ENCODE peak calls at places on chromosomes 12 and 14, in nine cellular contexts. One of them, this sample, is unnamed.

GRCh38 chr14:60656755-60657608 is 7.7 kb upstream of the SIX1 start:
- DNase-seq in prostate gland: peak; percentile 69
- DNase-seq in transverse colon: peak; percentile 50
- DNase-seq in Peyer's patch: peak; percentile 56
- DNase-seq in tibial nerve: no peak
- DNase-seq in A549: peak; percentile 43
- DNase-seq in spleen: peak; percentile 90
- DNase-seq in ovary: peak; percentile 49
- DNase-seq in heart left ventricle: no peak
- DNase-seq in this sample: peak; percentile 31

GRCh38 chr12:81683881-81684280 is 75.3 kb downstream of the PPFIA2 start:
- DNase-seq in prostate gland: no peak
- DNase-seq in transverse colon: no peak
- DNase-seq in Peyer's patch: no peak
- DNase-seq in tibial nerve: no peak
- DNase-seq in A549: no peak
- DNase-seq in spleen: no peak
- DNase-seq in ovary: no peak
- DNase-seq in heart left ventricle: no peak
- DNase-seq in this sample: no peak

GRCh38 chr12:132146098-132146497 is 1.8 kb downstream of the NOC4L start:
- DNase-seq in prostate gland: no peak
- DNase-seq in transverse colon: no peak
- DNase-seq in Peyer's patch: peak; percentile 19
- DNase-seq in tibial nerve: no peak
- DNase-seq in A549: no peak
- DNase-seq in spleen: no peak
- DNase-seq in ovary: no peak
- DNase-seq in heart left ventricle: no peak
- DNase-seq in this sample: peak; percentile 7

GRCh38 chr14:52948836-52949235 is 2.0 kb downstream of the FERMT2 start:
- DNase-seq in prostate gland: no peak
- DNase-seq in transverse colon: no peak
- DNase-seq in Peyer's patch: no peak
- DNase-seq in tibial nerve: no peak
- DNase-seq in A549: no peak
- DNase-seq in spleen: no peak
- DNase-seq in ovary: no peak
- DNase-seq in heart left ventricle: no peak
- DNase-seq in this sample: no peak

GRCh38 chr12:30357712-30358111 is 338.0 kb downstream of the IPO8 start:
- DNase-seq in prostate gland: no peak
- DNase-seq in transverse colon: no peak
- DNase-seq in Peyer's patch: no peak
- DNase-seq in tibial nerve: no peak
- DNase-seq in A549: no peak
- DNase-seq in spleen: no peak
- DNase-seq in ovary: no peak
- DNase-seq in heart left ventricle: no peak
- DNase-seq in this sample: no peak

GRCh38 chr14:104887623-104888488 is 22.8 kb downstream of the CEP170B start:
- DNase-seq in prostate gland: no peak
- DNase-seq in transverse colon: no peak
- DNase-seq in Peyer's patch: peak; percentile 43
- DNase-seq in tibial nerve: no peak
- DNase-seq in A549: no peak
- DNase-seq in spleen: peak; percentile 75
- DNase-seq in ovary: peak; percentile 20
- DNase-seq in heart left ventricle: no peak
- DNase-seq in this sample: no peak

GRCh38 chr12:105523164-105524057 is 192.9 kb downstream of the C12orf75 start:
- DNase-seq in prostate gland: peak; percentile 9
- DNase-seq in transverse colon: peak; percentile 25
- DNase-seq in Peyer's patch: no peak
- DNase-seq in tibial nerve: peak; percentile 44
- DNase-seq in A549: no peak
- DNase-seq in spleen: no peak
- DNase-seq in ovary: peak; percentile 58
- DNase-seq in heart left ventricle: peak; percentile 85
- DNase-seq in this sample: peak; percentile 75

GRCh38 chr14:45091696-45092095 is 7.8 kb downstream of the PRPF39 start:
- DNase-seq in prostate gland: no peak
- DNase-seq in transverse colon: no peak
- DNase-seq in Peyer's patch: no peak
- DNase-seq in tibial nerve: no peak
- DNase-seq in A549: no peak
- DNase-seq in spleen: no peak
- DNase-seq in ovary: no peak
- DNase-seq in heart left ventricle: no peak
- DNase-seq in this sample: no peak

GRCh38 chr12:78671295-78671694 is 193.3 kb upstream of the SYT1 start:
- DNase-seq in prostate gland: no peak
- DNase-seq in transverse colon: no peak
- DNase-seq in Peyer's patch: no peak
- DNase-seq in tibial nerve: no peak
- DNase-seq in A549: no peak
- DNase-seq in spleen: no peak
- DNase-seq in ovary: no peak
- DNase-seq in heart left ventricle: no peak
- DNase-seq in this sample: no peak

GRCh38 chr12:24379493-24379892 is 430.0 kb upstream of the SOX5 start:
- DNase-seq in prostate gland: no peak
- DNase-seq in transverse colon: no peak
- DNase-seq in Peyer's patch: no peak
- DNase-seq in tibial nerve: no peak
- DNase-seq in A549: no peak
- DNase-seq in spleen: no peak
- DNase-seq in ovary: no peak
- DNase-seq in heart left ventricle: no peak
- DNase-seq in this sample: no peak

GRCh38 chr14:66401447-66402095 is 84.6 kb upstream of the CCDC196 start:
- DNase-seq in prostate gland: no peak
- DNase-seq in transverse colon: no peak
- DNase-seq in Peyer's patch: no peak
- DNase-seq in tibial nerve: no peak
- DNase-seq in A549: no peak
- DNase-seq in spleen: no peak
- DNase-seq in ovary: no peak
- DNase-seq in heart left ventricle: no peak
- DNase-seq in this sample: no peak

GRCh38 chr12:15393995-15394394 is 71.7 kb downstream of the PTPRO start:
- DNase-seq in prostate gland: no peak
- DNase-seq in transverse colon: no peak
- DNase-seq in Peyer's patch: no peak
- DNase-seq in tibial nerve: no peak
- DNase-seq in A549: no peak
- DNase-seq in spleen: no peak
- DNase-seq in ovary: no peak
- DNase-seq in heart left ventricle: no peak
- DNase-seq in this sample: no peak

GRCh38 chr12:56954057-56954577 is 3.3 kb downstream of the RDH16 start:
- DNase-seq in prostate gland: no peak
- DNase-seq in transverse colon: no peak
- DNase-seq in Peyer's patch: no peak
- DNase-seq in tibial nerve: no peak
- DNase-seq in A549: no peak
- DNase-seq in spleen: no peak
- DNase-seq in ovary: no peak
- DNase-seq in heart left ventricle: no peak
- DNase-seq in this sample: no peak

GRCh38 chr12:9742665-9743064 is 9.8 kb upstream of the CLECL1 start:
- DNase-seq in prostate gland: no peak
- DNase-seq in transverse colon: peak; percentile 33
- DNase-seq in Peyer's patch: no peak
- DNase-seq in tibial nerve: no peak
- DNase-seq in A549: no peak
- DNase-seq in spleen: peak; percentile 72
- DNase-seq in ovary: no peak
- DNase-seq in heart left ventricle: no peak
- DNase-seq in this sample: no peak

GRCh38 chr14:35435177-35435576 is 30.6 kb upstream of the NFKBIA start:
- DNase-seq in prostate gland: no peak
- DNase-seq in transverse colon: no peak
- DNase-seq in Peyer's patch: no peak
- DNase-seq in tibial nerve: no peak
- DNase-seq in A549: no peak
- DNase-seq in spleen: no peak
- DNase-seq in ovary: no peak
- DNase-seq in heart left ventricle: no peak
- DNase-seq in this sample: no peak

GRCh38 chr12:91249059-91250055 is 66.7 kb upstream of the DCN start:
- DNase-seq in prostate gland: no peak
- DNase-seq in transverse colon: no peak
- DNase-seq in Peyer's patch: no peak
- DNase-seq in tibial nerve: no peak
- DNase-seq in A549: no peak
- DNase-seq in spleen: no peak
- DNase-seq in ovary: no peak
- DNase-seq in heart left ventricle: no peak
- DNase-seq in this sample: peak; percentile 47

GRCh38 chr14:93742761-93743160 is 45.5 kb downstream of the PRIMA1 start:
- DNase-seq in prostate gland: no peak
- DNase-seq in transverse colon: no peak
- DNase-seq in Peyer's patch: no peak
- DNase-seq in tibial nerve: no peak
- DNase-seq in A549: no peak
- DNase-seq in spleen: no peak
- DNase-seq in ovary: peak; percentile 35
- DNase-seq in heart left ventricle: peak; percentile 46
- DNase-seq in this sample: peak; percentile 82

GRCh38 chr12:121278450-121279375 is 17.8 kb downstream of the CAMKK2 start:
- DNase-seq in prostate gland: no peak
- DNase-seq in transverse colon: no peak
- DNase-seq in Peyer's patch: no peak
- DNase-seq in tibial nerve: peak; percentile 18
- DNase-seq in A549: no peak
- DNase-seq in spleen: peak; percentile 86
- DNase-seq in ovary: no peak
- DNase-seq in heart left ventricle: no peak
- DNase-seq in this sample: no peak

GRCh38 chr14:92615451-92615850 is 101.9 kb downstream of the RIN3 start:
- DNase-seq in prostate gland: no peak
- DNase-seq in transverse colon: no peak
- DNase-seq in Peyer's patch: peak; percentile 50
- DNase-seq in tibial nerve: no peak
- DNase-seq in A549: no peak
- DNase-seq in spleen: peak; percentile 90
- DNase-seq in ovary: no peak
- DNase-seq in heart left ventricle: no peak
- DNase-seq in this sample: no peak

GRCh38 chr12:113137861-113138783 is 2.6 kb upstream of the RASAL1 start:
- DNase-seq in prostate gland: no peak
- DNase-seq in transverse colon: no peak
- DNase-seq in Peyer's patch: no peak
- DNase-seq in tibial nerve: no peak
- DNase-seq in A549: no peak
- DNase-seq in spleen: peak; percentile 61
- DNase-seq in ovary: no peak
- DNase-seq in heart left ventricle: no peak
- DNase-seq in this sample: no peak

GRCh38 chr12:115398311-115398781 is 714.4 kb upstream of the TBX3 start:
- DNase-seq in prostate gland: no peak
- DNase-seq in transverse colon: peak; percentile 10
- DNase-seq in Peyer's patch: peak; percentile 48
- DNase-seq in tibial nerve: no peak
- DNase-seq in A549: peak; percentile 49
- DNase-seq in spleen: no peak
- DNase-seq in ovary: no peak
- DNase-seq in heart left ventricle: no peak
- DNase-seq in this sample: no peak
- TF ChIP-seq CTCF in prostate gland: peak; percentile 7
- TF ChIP-seq CTCF in transverse colon: no peak
- TF ChIP-seq CTCF in Peyer's patch: no peak
- TF ChIP-seq CTCF in tibial nerve: no peak
- TF ChIP-seq CTCF in A549: peak; percentile 58
- TF ChIP-seq CTCF in spleen: no peak
- TF ChIP-seq CTCF in ovary: no peak
- TF ChIP-seq CTCF in heart left ventricle: no peak
- TF ChIP-seq CTCF in this sample: no peak

GRCh38 chr12:68203460-68203875 is 22.1 kb downstream of the IL26 start:
- DNase-seq in prostate gland: no peak
- DNase-seq in transverse colon: no peak
- DNase-seq in Peyer's patch: no peak
- DNase-seq in tibial nerve: no peak
- DNase-seq in A549: no peak
- DNase-seq in spleen: no peak
- DNase-seq in ovary: no peak
- DNase-seq in heart left ventricle: no peak
- DNase-seq in this sample: no peak
- H3K27ac ChIP-seq in prostate gland: no peak overlapping the region
- H3K27ac ChIP-seq in transverse colon: no peak overlapping the region
- H3K27ac ChIP-seq in Peyer's patch: no peak overlapping the region
- H3K27ac ChIP-seq in tibial nerve: no peak overlapping the region
- H3K27ac ChIP-seq in A549: no peak overlapping the region
- H3K27ac ChIP-seq in spleen: no peak overlapping the region
- H3K27ac ChIP-seq in ovary: no peak overlapping the region
- H3K27ac ChIP-seq in heart left ventricle: no peak overlapping the region
- H3K27ac ChIP-seq in this sample: no peak overlapping the region

DNA sequence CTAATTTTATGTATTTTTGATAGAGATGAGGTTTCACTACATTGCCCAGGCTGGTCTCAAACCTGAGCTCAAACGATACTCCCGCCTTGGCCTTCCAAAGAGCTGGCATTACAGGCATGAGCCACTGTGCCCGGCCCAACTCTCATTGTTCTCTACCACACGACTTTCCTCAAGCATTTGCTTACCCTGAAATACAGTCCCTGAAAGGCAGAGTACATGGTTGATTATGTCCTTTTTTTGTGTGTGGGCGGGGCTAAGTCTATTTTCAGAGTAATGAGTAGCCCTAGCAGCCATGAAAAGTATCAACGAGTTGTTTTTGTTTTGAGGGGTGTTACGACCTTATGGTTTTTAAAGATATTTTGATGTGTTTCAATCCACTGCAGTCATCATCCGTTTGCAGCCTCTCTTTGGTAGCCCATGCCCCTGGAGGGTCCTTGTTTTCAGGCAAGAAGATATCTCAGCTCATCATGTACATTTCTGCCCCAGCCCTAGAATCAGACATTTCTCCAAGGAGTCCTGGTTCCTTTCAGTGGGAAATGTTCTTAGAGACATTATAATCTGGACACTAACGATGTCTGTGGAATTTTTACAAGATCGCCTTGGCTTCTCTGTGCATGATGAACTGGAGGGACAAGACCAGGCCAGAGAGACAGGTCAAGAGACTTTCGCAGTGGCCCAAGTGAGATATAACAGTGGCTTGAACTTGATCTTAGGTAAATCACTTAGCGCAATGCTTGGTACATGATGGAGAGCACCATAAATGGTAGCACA is 8.7 kb downstream of the ACACB start:
- DNase-seq in prostate gland: no peak
- DNase-seq in transverse colon: no peak
- DNase-seq in Peyer's patch: no peak
- DNase-seq in tibial nerve: no peak
- DNase-seq in A549: no peak
- DNase-seq in spleen: peak; percentile 21
- DNase-seq in ovary: no peak
- DNase-seq in heart left ventricle: no peak
- DNase-seq in this sample: no peak
- TF ChIP-seq POLR2A in prostate gland: no peak
- TF ChIP-seq POLR2A in transverse colon: no peak
- TF ChIP-seq POLR2A in Peyer's patch: no peak
- TF ChIP-seq POLR2A in tibial nerve: no peak
- TF ChIP-seq POLR2A in A549: no peak
- TF ChIP-seq POLR2A in spleen: no peak
- TF ChIP-seq POLR2A in ovary: no peak
- TF ChIP-seq POLR2A in heart left ventricle: no peak
- TF ChIP-seq POLR2A in this sample: no peak

GRCh38 chr12:50211392-50212070 is 44.4 kb upstream of the CERS5 start:
- DNase-seq in prostate gland: no peak
- DNase-seq in transverse colon: no peak
- DNase-seq in Peyer's patch: no peak
- DNase-seq in tibial nerve: no peak
- DNase-seq in A549: no peak
- DNase-seq in spleen: no peak
- DNase-seq in ovary: no peak
- DNase-seq in heart left ventricle: no peak
- DNase-seq in this sample: no peak
- TF ChIP-seq CTCF in prostate gland: no peak
- TF ChIP-seq CTCF in transverse colon: no peak
- TF ChIP-seq CTCF in Peyer's patch: no peak
- TF ChIP-seq CTCF in tibial nerve: no peak
- TF ChIP-seq CTCF in A549: peak; percentile 21
- TF ChIP-seq CTCF in spleen: no peak
- TF ChIP-seq CTCF in ovary: no peak
- TF ChIP-seq CTCF in heart left ventricle: no peak
- TF ChIP-seq CTCF in this sample: peak; percentile 7

This sample was measured in uterus.